ENCODE peak calls at places on chromosome 13, in four cellular contexts. One of them, this sample, is unnamed.

GRCh38 chr13:25365720-25366235 is 6.0 kb upstream of the ATP8A2 start:
- DNase-seq in omental fat pad: no peak
- DNase-seq in activated CD4-positive, alpha-beta T cell treated with anti-CD3 and anti-CD28 coated beads, Interleukin-2, amount 10 ng/mL, durations not matched to agents 7 days and 5 days: no peak
- DNase-seq in stimulated activated CD4-positive, alpha-beta T cell treated with anti-CD3 and anti-CD28 coated beads, Interleukin-12 subunit alpha, Interleukin-12 subunit beta, amount 100 ng/mL, for 24 hours: no peak
- DNase-seq in this sample: no peak

GRCh38 chr13:111664060-111664459 is 343.6 kb downstream of the TEX29 start:
- DNase-seq in stimulated activated CD4-positive, alpha-beta T cell treated with anti-CD3 and anti-CD28 coated beads, Interleukin-12 subunit alpha, Interleukin-12 subunit beta, amount 100 ng/mL, for 24 hours: no peak
- DNase-seq in activated CD4-positive, alpha-beta T cell treated with anti-CD3 and anti-CD28 coated beads, Interleukin-2, amount 10 ng/mL, durations not matched to agents 7 days and 5 days: no peak
- DNase-seq in omental fat pad: no peak
- DNase-seq in this sample: no peak

GRCh38 chr13:112726018-112726767 is 36.4 kb downstream of the ATP11A start:
- DNase-seq in stimulated activated CD4-positive, alpha-beta T cell treated with anti-CD3 and anti-CD28 coated beads, Interleukin-12 subunit alpha, Interleukin-12 subunit beta, amount 100 ng/mL, for 24 hours: no peak
- DNase-seq in activated CD4-positive, alpha-beta T cell treated with anti-CD3 and anti-CD28 coated beads, Interleukin-2, amount 10 ng/mL, durations not matched to agents 7 days and 5 days: no peak
- DNase-seq in omental fat pad: no peak
- DNase-seq in this sample: no peak

GRCh38 chr13:98783856-98784478 is 31.5 kb upstream of the SLC15A1 start:
- DNase-seq in activated CD4-positive, alpha-beta T cell treated with anti-CD3 and anti-CD28 coated beads, Interleukin-2, amount 10 ng/mL, durations not matched to agents 7 days and 5 days: no peak
- DNase-seq in stimulated activated CD4-positive, alpha-beta T cell treated with anti-CD3 and anti-CD28 coated beads, Interleukin-12 subunit alpha, Interleukin-12 subunit beta, amount 100 ng/mL, for 24 hours: no peak
- DNase-seq in omental fat pad: no peak
- DNase-seq in this sample: no peak

GRCh38 chr13:110233181-110233641 is 73.7 kb downstream of the COL4A1 start:
- DNase-seq in omental fat pad: no peak
- DNase-seq in stimulated activated CD4-positive, alpha-beta T cell treated with anti-CD3 and anti-CD28 coated beads, Interleukin-12 subunit alpha, Interleukin-12 subunit beta, amount 100 ng/mL, for 24 hours: no peak
- DNase-seq in activated CD4-positive, alpha-beta T cell treated with anti-CD3 and anti-CD28 coated beads, Interleukin-2, amount 10 ng/mL, durations not matched to agents 7 days and 5 days: no peak
- DNase-seq in this sample: peak

GRCh38 chr13:74644239-74644638 is 510.0 kb upstream of the KLF12 start:
- DNase-seq in activated CD4-positive, alpha-beta T cell treated with anti-CD3 and anti-CD28 coated beads, Interleukin-2, amount 10 ng/mL, durations not matched to agents 7 days and 5 days: no peak
- DNase-seq in omental fat pad: no peak
- DNase-seq in stimulated activated CD4-positive, alpha-beta T cell treated with anti-CD3 and anti-CD28 coated beads, Interleukin-12 subunit alpha, Interleukin-12 subunit beta, amount 100 ng/mL, for 24 hours: no peak
- DNase-seq in this sample: no peak

GRCh38 chr13:73204916-73205315 is 146.1 kb downstream of the KLF5 start:
- DNase-seq in stimulated activated CD4-positive, alpha-beta T cell treated with anti-CD3 and anti-CD28 coated beads, Interleukin-12 subunit alpha, Interleukin-12 subunit beta, amount 100 ng/mL, for 24 hours: no peak
- DNase-seq in omental fat pad: no peak
- DNase-seq in activated CD4-positive, alpha-beta T cell treated with anti-CD3 and anti-CD28 coated beads, Interleukin-2, amount 10 ng/mL, durations not matched to agents 7 days and 5 days: no peak
- DNase-seq in this sample: no peak

GRCh38 chr13:26589754-26590153 is 32.3 kb downstream of the WASF3 start:
- DNase-seq in omental fat pad: no peak
- DNase-seq in activated CD4-positive, alpha-beta T cell treated with anti-CD3 and anti-CD28 coated beads, Interleukin-2, amount 10 ng/mL, durations not matched to agents 7 days and 5 days: no peak
- DNase-seq in stimulated activated CD4-positive, alpha-beta T cell treated with anti-CD3 and anti-CD28 coated beads, Interleukin-12 subunit alpha, Interleukin-12 subunit beta, amount 100 ng/mL, for 24 hours: no peak
- DNase-seq in this sample: no peak

GRCh38 chr13:46893820-46894533 is 2.9 kb downstream of the HTR2A start:
- DNase-seq in activated CD4-positive, alpha-beta T cell treated with anti-CD3 and anti-CD28 coated beads, Interleukin-2, amount 10 ng/mL, durations not matched to agents 7 days and 5 days: peak
- DNase-seq in stimulated activated CD4-positive, alpha-beta T cell treated with anti-CD3 and anti-CD28 coated beads, Interleukin-12 subunit alpha, Interleukin-12 subunit beta, amount 100 ng/mL, for 24 hours: peak
- DNase-seq in omental fat pad: peak
- DNase-seq in this sample: peak

GRCh38 chr13:103539265-103539664 is 473.0 kb upstream of the SLC10A2 start:
- DNase-seq in stimulated activated CD4-positive, alpha-beta T cell treated with anti-CD3 and anti-CD28 coated beads, Interleukin-12 subunit alpha, Interleukin-12 subunit beta, amount 100 ng/mL, for 24 hours: no peak
- DNase-seq in activated CD4-positive, alpha-beta T cell treated with anti-CD3 and anti-CD28 coated beads, Interleukin-2, amount 10 ng/mL, durations not matched to agents 7 days and 5 days: no peak
- DNase-seq in omental fat pad: no peak
- DNase-seq in this sample: no peak

GRCh38 chr13:31067416-31068118 is 94.1 kb downstream of the HSPH1 start:
- DNase-seq in stimulated activated CD4-positive, alpha-beta T cell treated with anti-CD3 and anti-CD28 coated beads, Interleukin-12 subunit alpha, Interleukin-12 subunit beta, amount 100 ng/mL, for 24 hours: no peak
- DNase-seq in omental fat pad: no peak
- DNase-seq in activated CD4-positive, alpha-beta T cell treated with anti-CD3 and anti-CD28 coated beads, Interleukin-2, amount 10 ng/mL, durations not matched to agents 7 days and 5 days: no peak
- DNase-seq in this sample: peak

GRCh38 chr13:43298799-43299198 is 275.4 kb downstream of the DNAJC15 start:
- DNase-seq in omental fat pad: no peak
- DNase-seq in activated CD4-positive, alpha-beta T cell treated with anti-CD3 and anti-CD28 coated beads, Interleukin-2, amount 10 ng/mL, durations not matched to agents 7 days and 5 days: no peak
- DNase-seq in stimulated activated CD4-positive, alpha-beta T cell treated with anti-CD3 and anti-CD28 coated beads, Interleukin-12 subunit alpha, Interleukin-12 subunit beta, amount 100 ng/mL, for 24 hours: no peak
- DNase-seq in this sample: no peak

GRCh38 chr13:104759069-104759468 is 1692.9 kb upstream of the SLC10A2 start:
- DNase-seq in activated CD4-positive, alpha-beta T cell treated with anti-CD3 and anti-CD28 coated beads, Interleukin-2, amount 10 ng/mL, durations not matched to agents 7 days and 5 days: no peak
- DNase-seq in omental fat pad: no peak
- DNase-seq in stimulated activated CD4-positive, alpha-beta T cell treated with anti-CD3 and anti-CD28 coated beads, Interleukin-12 subunit alpha, Interleukin-12 subunit beta, amount 100 ng/mL, for 24 hours: no peak
- DNase-seq in this sample: no peak

GRCh38 chr13:36904219-36904618 is 15.8 kb downstream of the SMAD9 start:
- DNase-seq in stimulated activated CD4-positive, alpha-beta T cell treated with anti-CD3 and anti-CD28 coated beads, Interleukin-12 subunit alpha, Interleukin-12 subunit beta, amount 100 ng/mL, for 24 hours: no peak
- DNase-seq in activated CD4-positive, alpha-beta T cell treated with anti-CD3 and anti-CD28 coated beads, Interleukin-2, amount 10 ng/mL, durations not matched to agents 7 days and 5 days: no peak
- DNase-seq in omental fat pad: no peak
- DNase-seq in this sample: no peak

GRCh38 chr13:27038323-27038722 is 133.3 kb downstream of the USP12 start:
- DNase-seq in omental fat pad: no peak
- DNase-seq in stimulated activated CD4-positive, alpha-beta T cell treated with anti-CD3 and anti-CD28 coated beads, Interleukin-12 subunit alpha, Interleukin-12 subunit beta, amount 100 ng/mL, for 24 hours: no peak
- DNase-seq in activated CD4-positive, alpha-beta T cell treated with anti-CD3 and anti-CD28 coated beads, Interleukin-2, amount 10 ng/mL, durations not matched to agents 7 days and 5 days: no peak
- DNase-seq in this sample: peak

GRCh38 chr13:113888701-113889330 is 24.9 kb upstream of the GAS6 start:
- DNase-seq in activated CD4-positive, alpha-beta T cell treated with anti-CD3 and anti-CD28 coated beads, Interleukin-2, amount 10 ng/mL, durations not matched to agents 7 days and 5 days: no peak
- DNase-seq in omental fat pad: no peak
- DNase-seq in stimulated activated CD4-positive, alpha-beta T cell treated with anti-CD3 and anti-CD28 coated beads, Interleukin-12 subunit alpha, Interleukin-12 subunit beta, amount 100 ng/mL, for 24 hours: no peak
- DNase-seq in this sample: no peak

GRCh38 chr13:28865312-28865711 is 45.2 kb downstream of the MTUS2 start:
- DNase-seq in omental fat pad: no peak
- DNase-seq in activated CD4-positive, alpha-beta T cell treated with anti-CD3 and anti-CD28 coated beads, Interleukin-2, amount 10 ng/mL, durations not matched to agents 7 days and 5 days: no peak
- DNase-seq in stimulated activated CD4-positive, alpha-beta T cell treated with anti-CD3 and anti-CD28 coated beads, Interleukin-12 subunit alpha, Interleukin-12 subunit beta, amount 100 ng/mL, for 24 hours: no peak
- DNase-seq in this sample: no peak

GRCh38 chr13:112994781-112995355 is 25.9 kb downstream of the MCF2L start:
- DNase-seq in stimulated activated CD4-positive, alpha-beta T cell treated with anti-CD3 and anti-CD28 coated beads, Interleukin-12 subunit alpha, Interleukin-12 subunit beta, amount 100 ng/mL, for 24 hours: no peak
- DNase-seq in activated CD4-positive, alpha-beta T cell treated with anti-CD3 and anti-CD28 coated beads, Interleukin-2, amount 10 ng/mL, durations not matched to agents 7 days and 5 days: no peak
- DNase-seq in omental fat pad: no peak
- DNase-seq in this sample: no peak

GRCh38 chr13:39347926-39348901 is 254.8 kb downstream of the LHFPL6 start:
- DNase-seq in stimulated activated CD4-positive, alpha-beta T cell treated with anti-CD3 and anti-CD28 coated beads, Interleukin-12 subunit alpha, Interleukin-12 subunit beta, amount 100 ng/mL, for 24 hours: no peak
- DNase-seq in activated CD4-positive, alpha-beta T cell treated with anti-CD3 and anti-CD28 coated beads, Interleukin-2, amount 10 ng/mL, durations not matched to agents 7 days and 5 days: no peak
- DNase-seq in omental fat pad: no peak
- DNase-seq in this sample: no peak

GRCh38 chr13:32669030-32669646 is 82.9 kb downstream of the PDS5B start:
- DNase-seq in stimulated activated CD4-positive, alpha-beta T cell treated with anti-CD3 and anti-CD28 coated beads, Interleukin-12 subunit alpha, Interleukin-12 subunit beta, amount 100 ng/mL, for 24 hours: no peak
- DNase-seq in activated CD4-positive, alpha-beta T cell treated with anti-CD3 and anti-CD28 coated beads, Interleukin-2, amount 10 ng/mL, durations not matched to agents 7 days and 5 days: peak
- DNase-seq in omental fat pad: no peak
- DNase-seq in this sample: peak

GRCh38 chr13:51330741-51331140 is 8.8 kb upstream of the SERPINE3 start:
- DNase-seq in omental fat pad: no peak
- DNase-seq in stimulated activated CD4-positive, alpha-beta T cell treated with anti-CD3 and anti-CD28 coated beads, Interleukin-12 subunit alpha, Interleukin-12 subunit beta, amount 100 ng/mL, for 24 hours: no peak
- DNase-seq in activated CD4-positive, alpha-beta T cell treated with anti-CD3 and anti-CD28 coated beads, Interleukin-2, amount 10 ng/mL, durations not matched to agents 7 days and 5 days: no peak
- DNase-seq in this sample: peak

GRCh38 chr13:41222259-41222852 is 28.0 kb upstream of the KBTBD7 start:
- DNase-seq in stimulated activated CD4-positive, alpha-beta T cell treated with anti-CD3 and anti-CD28 coated beads, Interleukin-12 subunit alpha, Interleukin-12 subunit beta, amount 100 ng/mL, for 24 hours: peak
- DNase-seq in omental fat pad: no peak
- DNase-seq in activated CD4-positive, alpha-beta T cell treated with anti-CD3 and anti-CD28 coated beads, Interleukin-2, amount 10 ng/mL, durations not matched to agents 7 days and 5 days: peak
- DNase-seq in this sample: peak

This sample was measured in RPMI7951.